ENCODE peak calls at places on chromosomes 2 and 18, in ten cellular contexts. K is mucosa of descending colon, P is osteoblast, R is A549, J is cardiac muscle cell, E is uterus, D is suprapubic skin, I is right cardiac atrium, T is upper lobe of right lung, U is mesendoderm. V is an unnamed sample.

GRCh38 chr2:238105506-238106338 is 5.6 kb downstream of the ESPNL start:
- DNase-seq in K (no peak), P (peak; percentile 75), R (no peak), J (no peak), E (peak; percentile 15), D (peak; percentile 56), I (peak; percentile 51), T (peak; percentile 56), U (no peak), V (no peak)

GRCh38 chr2:133138693-133139092 is 429.6 kb downstream of the NCKAP5 start:
- DNase-seq in K (no peak), P (no peak), R (no peak), J (no peak), E (no peak), D (no peak), I (no peak), T (no peak), U (peak; percentile 3), V (peak; percentile 33)

GRCh38 chr2:44912660-44913059 is 28.8 kb upstream of the SIX3 start:
- DNase-seq in K (no peak), P (peak; percentile 91), R (peak; percentile 28), J (no peak), E (no peak), D (no peak), I (no peak), T (no peak), U (peak; percentile 78), V (no peak)

GRCh38 chr2:175282300-175282699 is 100.8 kb upstream of the ATP5MC3 start:
- DNase-seq in K (no peak), P (peak; percentile 76), R (peak; percentile 64), J (peak; percentile 31), E (no peak), D (no peak), I (no peak), T (no peak), U (peak; percentile 61), V (peak; percentile 13)

GRCh38 chr18:21115519-21116411 is 4.2 kb upstream of the ROCK1 start:
- DNase-seq in K (no peak), P (peak; percentile 79), R (no peak), J (peak; percentile 21), E (no peak), D (no peak), I (no peak), T (peak; percentile 67), U (peak; percentile 64), V (no peak)

GRCh38 chr2:158539176-158539895 is 82.6 kb downstream of the PKP4 start:
- DNase-seq in K (no peak), P (no peak), R (no peak), J (no peak), E (no peak), D (no peak), I (no peak), T (no peak), U (no peak), V (no peak)

GRCh38 chr2:165018207-165018606 is 62.9 kb upstream of the SLC38A11 start:
- DNase-seq in K (no peak), P (no peak), R (no peak), J (peak; percentile 24), E (no peak), D (no peak), I (no peak), T (no peak), U (peak; percentile 82), V (no peak)

GRCh38 chr2:233764761-233765160 is 4.7 kb downstream of the UGT1A1 start:
- DNase-seq in K (no peak), P (no peak), R (no peak), J (no peak), E (no peak), D (no peak), I (no peak), T (no peak), U (no peak), V (no peak)

GRCh38 chr2:159201321-159202063 is 85.0 kb downstream of the WDSUB1 start:
- DNase-seq in K (no peak), P (no peak), R (no peak), J (no peak), E (no peak), D (no peak), I (no peak), T (no peak), U (no peak), V (no peak)

GRCh38 chr2:208820289-208820688 is 413.7 kb downstream of the PTH2R start:
- DNase-seq in K (no peak), P (no peak), R (no peak), J (peak; percentile 62), E (no peak), D (no peak), I (no peak), T (no peak), U (peak; percentile 65), V (peak; percentile 13)

GRCh38 chr2:128162266-128162665 is 71.3 kb downstream of the UGGT1 start:
- DNase-seq in K (no peak), P (no peak), R (no peak), J (no peak), E (no peak), D (no peak), I (no peak), T (no peak), U (no peak), V (no peak)

GRCh38 chr2:233061007-233061590 is 957 bp downstream of the INPP5D start:
- DNase-seq in K (no peak), P (no peak), R (no peak), J (no peak), E (no peak), D (peak; percentile 55), I (no peak), T (peak; percentile 55), U (no peak), V (no peak)

GRCh38 chr2:33660416-33661118 is 61.5 kb upstream of the FAM98A start:
- DNase-seq in K (no peak), P (no peak), R (no peak), J (no peak), E (no peak), D (no peak), I (no peak), T (no peak), U (no peak), V (no peak)

GRCh38 chr2:219551863-219552381 is 8.1 kb downstream of the TMEM198 start:
- DNase-seq in K (no peak), P (no peak), R (no peak), J (no peak), E (no peak), D (no peak), I (no peak), T (no peak), U (no peak), V (no peak)

GRCh38 chr2:234633581-234634230 is 136.8 kb upstream of the ARL4C start:
- DNase-seq in K (no peak), P (no peak), R (no peak), J (no peak), E (no peak), D (no peak), I (no peak), T (no peak), U (no peak), V (no peak)

GRCh38 chr2:28558421-28558820 is 62.6 kb downstream of the PLB1 start:
- DNase-seq in K (no peak), P (no peak), R (no peak), J (no peak), E (no peak), D (no peak), I (no peak), T (no peak), U (no peak), V (no peak)

GRCh38 chr2:23809168-23809567 is 117.8 kb downstream of the ATAD2B start:
- DNase-seq in K (no peak), P (no peak), R (no peak), J (no peak), E (no peak), D (no peak), I (no peak), T (no peak), U (no peak), V (no peak)

GRCh38 chr2:84901593-84902120 is 3.8 kb upstream of the TMSB10 start:
- DNase-seq in K (no peak), P (peak; percentile 82), R (no peak), J (no peak), E (no peak), D (no peak), I (no peak), T (no peak), U (no peak), V (no peak)

GRCh38 chr2:109393211-109393610 is 220.6 kb downstream of the SEPTIN10 start:
- DNase-seq in K (no peak), P (no peak), R (no peak), J (no peak), E (no peak), D (no peak), I (no peak), T (no peak), U (no peak), V (no peak)
- H3K4me1 ChIP-seq in K (peaks cover 7% of the 10 kb centered on the region), P (no peaks in the 10 kb centered on the region), R (no peaks in the 10 kb centered on the region), J (peaks cover 4% of the 10 kb centered on the region), E (no peaks in the 10 kb centered on the region), D (peaks cover 5% of the 10 kb centered on the region), I (no peaks in the 10 kb centered on the region), T (no peaks in the 10 kb centered on the region), U (no peaks in the 10 kb centered on the region), V (peaks cover 3% of the 10 kb centered on the region)

GRCh38 chr2:38146917-38147307 is 71.0 kb upstream of the CYP1B1 start:
- DNase-seq in K (no peak), P (peak; percentile 86), R (peak; percentile 80), J (peak; percentile 4), E (peak; percentile 61), D (no peak), I (peak; percentile 26), T (no peak), U (peak; percentile 98), V (peak; percentile 62)
- H3K4me3 ChIP-seq in K (no peak overlapping the region), P (peak overlapping the region; percentile 57), R (no peak overlapping the region), J (no peak overlapping the region), E (no peak overlapping the region), D (no peak overlapping the region), I (no peak overlapping the region), T (no peak overlapping the region), U (no peak overlapping the region), V (no peak overlapping the region)

DNA sequence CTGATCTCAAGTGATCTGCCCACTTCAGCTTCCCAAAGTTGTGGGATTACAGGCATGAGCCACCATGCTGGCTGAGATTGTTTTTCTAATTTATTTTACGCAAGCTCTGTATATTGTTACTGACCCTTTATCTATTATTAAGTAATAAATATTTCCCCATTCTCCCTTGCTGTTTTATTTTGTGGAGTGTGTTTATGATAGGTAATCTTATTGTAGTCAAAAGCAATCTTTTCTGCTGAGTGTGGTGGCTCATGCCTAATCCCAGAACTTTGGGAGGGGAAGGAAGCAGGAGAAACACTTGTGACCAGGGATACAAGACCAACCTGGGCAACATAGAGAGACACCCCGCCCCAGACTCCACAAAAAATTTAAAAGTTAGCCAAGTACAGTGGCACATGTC is 55.2 kb upstream of the RTN4 start:
- DNase-seq in K (no peak), P (no peak), R (no peak), J (no peak), E (no peak), D (no peak), I (no peak), T (no peak), U (no peak), V (no peak)
- H3K4me1 ChIP-seq in K (no peaks in the 10 kb centered on the region), P (peaks cover 71% of the 10 kb centered on the region), R (peaks cover 71% of the 10 kb centered on the region), J (peaks cover 27% of the 10 kb centered on the region), E (peaks cover 12% of the 10 kb centered on the region), D (peaks cover 9% of the 10 kb centered on the region), I (peaks cover 2% of the 10 kb centered on the region), T (peaks cover 11% of the 10 kb centered on the region), U (no peaks in the 10 kb centered on the region), V (peaks cover 34% of the 10 kb centered on the region)

DNA sequence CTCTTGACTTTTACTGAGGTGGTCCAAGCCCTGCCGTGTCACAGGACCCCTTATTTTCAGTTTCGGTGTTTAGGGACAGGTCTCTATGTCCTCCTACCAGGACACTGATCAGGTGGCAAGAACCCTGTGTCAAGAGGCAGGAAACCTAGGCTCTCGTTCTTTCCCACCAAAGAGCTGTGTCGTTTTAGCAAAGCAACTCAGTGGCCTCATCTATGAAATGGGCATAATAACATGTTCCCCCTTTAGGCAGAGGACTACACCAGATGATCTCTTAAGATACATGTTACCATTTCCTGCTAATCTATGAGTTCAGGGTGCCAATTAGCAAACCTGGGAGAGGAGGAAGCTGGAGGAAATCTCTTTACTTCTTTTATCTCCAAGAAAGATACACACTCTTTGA is 1.9 kb downstream of the RAB31 start:
- DNase-seq in K (no peak), P (no peak), R (no peak), J (no peak), E (no peak), D (no peak), I (no peak), T (no peak), U (peak; percentile 48), V (no peak)
- H3K4me3 ChIP-seq in K (no peak overlapping the region), P (peak overlapping the region; percentile 84), R (no peak overlapping the region), J (no peak overlapping the region), E (peak overlapping the region; percentile 88), D (peak overlapping the region; percentile 85), I (no peak overlapping the region), T (peak overlapping the region; percentile 86), U (no peak overlapping the region), V (no peak overlapping the region)